ENCODE peak calls at places on chromosome 10, in seven cellular contexts. W is body of pancreas; I is neural crest cell; E is esophagus squamous epithelium; X is ELR; G is kidney glomerular epithelial cell; C is stimulated activated CD8-positive, alpha-beta memory T cell treated with anti-CD3 and anti-CD28 coated beads, Interleukin-15, amount 100 ng/mL, for 4 hours. M is an unnamed sample.

GRCh38 chr10:115827650-115828049 is 445.4 kb downstream of the GFRA1 start:
- DNase-seq in W (no peak), I (no peak), E (no peak), X (peak), G (peak), C (no peak), M (no peak)

GRCh38 chr10:123007558-123008378 is 827 bp downstream of the IKZF5 start:
- DNase-seq in W (peak), I (no peak), E (no peak), X (peak), G (peak), C (no peak), M (peak)

GRCh38 chr10:3666525-3667302 is 118.3 kb downstream of the KLF6 start:
- DNase-seq in W (peak), I (no peak), E (no peak), X (no peak), G (no peak), C (peak), M (no peak)

GRCh38 chr10:126153686-126154628 is 234.3 kb downstream of the ADAM12 start:
- DNase-seq in W (no peak), I (no peak), E (no peak), X (no peak), G (no peak), C (no peak), M (no peak)

GRCh38 chr10:184911-185310 is 49.7 kb downstream of the ZMYND11 start:
- DNase-seq in W (no peak), I (no peak), E (no peak), X (peak), G (no peak), C (no peak), M (no peak)

GRCh38 chr10:76984559-76985443 is 652.8 kb downstream of the KCNMA1 start:
- DNase-seq in W (peak), I (peak), E (no peak), X (peak), G (peak), C (peak), M (peak)

GRCh38 chr10:35056133-35056532 is 34.0 kb downstream of the CUL2 start:
- DNase-seq in W (no peak), I (no peak), E (no peak), X (no peak), G (no peak), C (no peak), M (no peak)

GRCh38 chr10:61937631-61938284 is 36.3 kb downstream of the ARID5B start:
- DNase-seq in W (no peak), I (no peak), E (no peak), X (peak), G (no peak), C (no peak), M (no peak)

GRCh38 chr10:3484306-3485187 is 300.5 kb downstream of the KLF6 start:
- DNase-seq in W (no peak), I (no peak), E (no peak), X (peak), G (peak), C (no peak), M (no peak)

GRCh38 chr10:88989824-88990527 is 622 bp upstream of the FAS start:
- DNase-seq in W (peak), I (no peak), E (no peak), X (peak), G (peak), C (no peak), M (no peak)